ENCODE peak calls at places on chromosomes 2 and 18, in eight cellular contexts. V is brain microvascular endothelial cell; F is AML-193; Y is HuH-7; A is stimulated activated CD8-positive, alpha-beta memory T cell treated with anti-CD3 and anti-CD28 coated beads, Interleukin-4, amount 100 ng/mL, for 4 hours; E is HT1080; G is GM13977; N is HFF-Myc. Q is an unnamed sample.

GRCh38 chr2:190637903-190638618 is 10.8 kb upstream of the NAB1 start:
- DNase-seq in V (peak), F (no peak), Y (no peak), A (no peak), E (no peak), G (no peak), N (no peak), Q (no peak)

GRCh38 chr18:68887410-68887809 is 89.5 kb downstream of the CCDC102B start:
- DNase-seq in V (no peak), F (no peak), Y (peak), A (no peak), E (no peak), G (no peak), N (no peak), Q (no peak)

GRCh38 chr2:198657520-198658121 is 800.1 kb downstream of the SATB2 start:
- DNase-seq in V (peak), F (peak), Y (no peak), A (no peak), E (peak), G (peak), N (no peak), Q (no peak)

GRCh38 chr2:30721668-30722647 is 85.3 kb downstream of the CAPN13 start:
- DNase-seq in V (no peak), F (no peak), Y (no peak), A (no peak), E (no peak), G (no peak), N (no peak), Q (peak)

GRCh38 chr18:10113156-10114022 is 199.6 kb downstream of the VAPA start:
- DNase-seq in V (no peak), F (peak), Y (no peak), A (no peak), E (no peak), G (no peak), N (no peak), Q (no peak)

GRCh38 chr2:168422584-168422983 is 33.5 kb upstream of the CERS6 start:
- DNase-seq in V (no peak), F (no peak), Y (no peak), A (no peak), E (no peak), G (no peak), N (no peak), Q (no peak)

GRCh38 chr18:45161850-45162249 is 453.4 kb upstream of the SLC14A2 start:
- DNase-seq in V (no peak), F (peak), Y (no peak), A (no peak), E (no peak), G (no peak), N (no peak), Q (no peak)

GRCh38 chr2:61253136-61253535 is 91.1 kb downstream of the C2orf74 start:
- DNase-seq in V (no peak), F (no peak), Y (no peak), A (no peak), E (no peak), G (no peak), N (no peak), Q (no peak)

GRCh38 chr18:53944721-53945120 is 279.7 kb downstream of the MBD2 start:
- DNase-seq in V (no peak), F (no peak), Y (no peak), A (no peak), E (no peak), G (no peak), N (no peak), Q (no peak)

GRCh38 chr2:222807431-222807830 is 53.4 kb upstream of the ACSL3 start:
- DNase-seq in V (no peak), F (no peak), Y (no peak), A (no peak), E (no peak), G (no peak), N (no peak), Q (no peak)